ENCODE peak calls at places on chromosomes 3 and 15, in five cellular contexts. R, T, X, L and I are unnamed samples. For H3K36me3, the result is how much of the 10 kb centered on the place peaks cover.

GRCh38 chr3:52852419-52852818 is 17.6 kb upstream of the MUSTN1 start:
- DNase-seq in R (no peak), X (no peak), T (no peak), L (no peak), I (no peak)

GRCh38 chr15:77497108-77497737 is 76.5 kb downstream of the HMG20A start:
- DNase-seq in L (peak), T (peak), R (peak), X (no peak), I (no peak)

GRCh38 chr3:8442993-8443670 is 58.5 kb upstream of the LMCD1 start:
- DNase-seq in X (no peak), L (no peak), R (no peak), T (peak), I (no peak)

GRCh38 chr15:41307679-41308078 is 24.7 kb downstream of the OIP5 start:
- DNase-seq in X (no peak), T (no peak), R (no peak), L (no peak), I (no peak)

GRCh38 chr3:49253512-49253911 is 23.5 kb downstream of the C3orf62 start:
- DNase-seq in T (no peak), X (no peak), L (no peak), R (no peak), I (no peak)

GRCh38 chr3:54631507-54632280 is 296.2 kb downstream of the LRTM1 start:
- DNase-seq in L (no peak), X (no peak), T (no peak), R (no peak), I (no peak)

GRCh38 chr3:151909720-151910405 is 36.4 kb downstream of the SUCNR1 start:
- DNase-seq in T (no peak), L (no peak), X (no peak), R (no peak), I (no peak)

GRCh38 chr15:72991026-72991425 is 61.2 kb upstream of the NEO1 start:
- DNase-seq in T (no peak), R (no peak), L (no peak), X (no peak), I (no peak)

GRCh38 chr3:6549296-6549695 is 311.6 kb upstream of the GRM7 start:
- DNase-seq in R (no peak), L (no peak), X (no peak), T (no peak), I (no peak)

GRCh38 chr3:115876860-115877646 is 253.7 kb downstream of the GAP43 start:
- DNase-seq in L (peak), T (no peak), R (no peak), X (no peak), I (no peak)

GRCh38 chr3:115388825-115389224 is 234.5 kb upstream of the GAP43 start:
- DNase-seq in R (no peak), X (no peak), T (no peak), L (no peak), I (no peak)

GRCh38 chr15:66433726-66434125 is 47.0 kb downstream of the MAP2K1 start:
- DNase-seq in R (no peak), T (no peak), X (no peak), L (no peak), I (no peak)

GRCh38 chr3:189720746-189721426 is 89.7 kb downstream of the TP63 start:
- DNase-seq in T (no peak), L (no peak), R (no peak), X (no peak), I (no peak)

GRCh38 chr3:126509565-126510322 is 7.8 kb downstream of the UROC1 start:
- DNase-seq in T (no peak), X (no peak), R (no peak), L (no peak), I (no peak)

GRCh38 chr3:114519415-114519814 is 225.6 kb downstream of the TIGIT start:
- DNase-seq in L (peak), R (no peak), X (no peak), T (peak), I (peak)

GRCh38 chr15:80072285-80072684 is 12.8 kb downstream of the ZFAND6 start:
- DNase-seq in R (no peak), T (peak), L (peak), X (peak), I (peak)

GRCh38 chr3:17551333-17551732 is 191.1 kb downstream of the TBC1D5 start:
- DNase-seq in T (no peak), X (no peak), R (no peak), L (no peak), I (no peak)

GRCh38 chr3:185724761-185725160 is 100.1 kb downstream of the IGF2BP2 start:
- DNase-seq in T (peak), X (no peak), R (no peak), L (peak), I (no peak)
- TF ChIP-seq CTCF in T (no peak), X (no peak), R (no peak), L (no peak), I (no peak)

GRCh38 chr15:52220251-52220650 is 29.1 kb upstream of the GNB5 start:
- DNase-seq in T (no peak), R (no peak), X (no peak), L (no peak), I (no peak)

GRCh38 chr15:52220896-52221660 is 29.9 kb upstream of the GNB5 start:
- DNase-seq in L (no peak), X (no peak), R (no peak), T (no peak), I (no peak)

GRCh38 chr15:52218816-52219215 is 27.6 kb upstream of the GNB5 start:
- DNase-seq in L (no peak), T (no peak), R (no peak), X (no peak), I (no peak)

GRCh38 chr15:52224211-52224610 is 33.0 kb upstream of the GNB5 start:
- DNase-seq in T (no peak), L (no peak), R (no peak), X (no peak), I (no peak)

DNA sequence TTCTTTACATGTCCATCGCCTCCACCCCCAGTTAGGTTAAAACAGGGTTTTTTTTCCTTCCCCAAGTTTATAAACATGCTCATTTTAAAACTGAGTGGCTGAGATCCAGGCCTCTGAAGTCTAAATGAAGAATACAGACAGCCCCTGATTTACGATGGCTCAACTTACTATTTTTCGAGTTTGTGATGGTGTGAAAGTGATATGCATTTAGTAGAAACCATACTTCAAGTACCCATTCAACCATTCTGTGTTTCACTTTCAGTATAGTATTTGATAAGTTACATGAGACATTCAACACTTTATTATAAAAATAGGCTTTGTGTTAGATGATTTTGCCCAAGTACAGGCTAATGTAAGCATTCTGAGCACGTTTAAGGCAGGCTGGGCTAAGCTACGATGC is 30.5 kb upstream of the GNB5 start:
- DNase-seq in X (no peak), R (no peak), T (no peak), L (no peak), I (no peak)
- H3K36me3 ChIP-seq in X (under half), R (under half), T (under half), L (under half), I (under half)

GRCh38 chr3:18888370-18888769 is 259.9 kb upstream of the KCNH8 start:
- DNase-seq in T (no peak), X (no peak), R (no peak), L (no peak), I (no peak)
- TF ChIP-seq CTCF in T (no peak), X (no peak), R (no peak), L (no peak), I (no peak)

DNA sequence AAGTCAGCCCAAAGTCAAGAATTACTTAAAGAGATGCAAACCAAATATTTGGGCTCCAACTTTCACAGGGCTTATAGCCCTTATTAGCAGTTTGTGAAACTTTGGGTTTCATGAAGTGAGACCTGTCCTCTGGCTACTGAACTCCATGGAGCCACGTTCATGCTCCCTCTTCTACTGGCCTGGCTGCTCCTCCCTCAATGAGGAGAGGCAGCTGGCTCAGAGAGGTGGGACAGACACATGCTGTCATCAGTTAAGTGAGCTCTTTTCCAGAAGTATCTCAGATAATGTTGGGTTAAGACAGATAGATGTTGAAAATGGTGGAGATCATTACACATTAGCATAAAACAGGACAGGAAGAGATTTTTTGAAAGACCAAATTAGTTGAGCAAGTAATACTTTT is 19.4 kb downstream of the MRPS25 start:
- DNase-seq in X (no peak), L (no peak), T (no peak), R (no peak), I (no peak)
- H3K36me3 ChIP-seq in X (under half), L (under half), T (half or more), R (half or more), I (under half)

GRCh38 chr3:31448035-31448881 is 84.5 kb upstream of the STT3B start:
- DNase-seq in T (no peak), R (no peak), L (no peak), X (no peak), I (no peak)
- TF ChIP-seq CTCF in T (peak), R (no peak), L (peak), X (peak), I (peak)

DNA sequence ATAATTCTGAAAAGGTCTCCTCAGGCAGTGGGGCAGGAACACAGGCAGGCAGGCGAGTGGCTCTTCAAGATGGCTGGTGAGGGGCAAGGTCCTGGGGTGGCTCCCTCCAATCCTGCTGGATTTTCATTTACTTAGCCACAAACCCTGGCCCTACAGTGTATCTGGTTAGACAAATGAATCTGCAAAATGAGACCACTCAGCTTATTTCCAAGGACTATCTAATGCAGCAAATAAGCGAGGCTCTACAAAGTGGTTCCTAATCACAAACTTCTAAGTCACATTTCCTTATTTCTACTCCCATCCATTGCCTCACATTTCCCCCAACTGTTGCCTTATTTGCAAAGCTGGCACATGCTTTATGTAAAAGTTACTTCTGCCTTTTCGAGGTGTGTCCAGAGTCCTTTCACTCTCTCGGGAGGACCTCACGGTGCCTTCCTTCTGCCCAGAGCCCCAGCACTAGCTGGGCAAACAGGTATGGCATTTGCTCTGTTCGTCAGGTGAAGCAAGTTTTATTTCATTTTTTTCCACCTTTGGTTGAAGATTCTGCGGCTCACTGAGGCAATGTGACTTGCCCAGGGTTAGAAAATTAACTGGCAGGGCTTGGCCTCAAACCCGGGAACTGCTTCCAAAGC is 40.4 kb downstream of the CCDC12 start:
- DNase-seq in R (peak), X (no peak), T (no peak), L (no peak), I (no peak)
- H3K36me3 ChIP-seq in R (under half), X (under half), T (under half), L (under half), I (under half)

GRCh38 chr3:109018828-109019227 is 65.1 kb upstream of the GUCA1C start:
- DNase-seq in L (no peak), X (no peak), T (no peak), R (no peak), I (no peak)
- TF ChIP-seq CTCF in L (peak), X (peak), T (peak), R (no peak), I (no peak)

GRCh38 chr3:42605550-42606173 is 5.2 kb downstream of the NKTR start:
- DNase-seq in R (no peak), T (no peak), X (no peak), L (no peak), I (no peak)

GRCh38 chr3:42602961-42603360 is 2.5 kb downstream of the NKTR start:
- DNase-seq in T (no peak), R (no peak), L (no peak), X (no peak), I (no peak)

GRCh38 chr3:42600111-42600957 is at the start of gene NKTR:
- DNase-seq in L (peak), X (peak), T (peak), R (peak), I (peak)

GRCh38 chr3:42601898-42602581 is 1.6 kb downstream of the NKTR start:
- DNase-seq in L (peak), R (no peak), T (no peak), X (no peak), I (no peak)

GRCh38 chr3:42600958-42601675 is 631 bp downstream of the NKTR start:
- DNase-seq in X (no peak), L (peak), R (peak), T (peak), I (no peak)
- H3K36me3 ChIP-seq in X (under half), L (under half), R (under half), T (under half), I (under half)